ENCODE peak calls at places on chromosomes 13 and 19, in six cellular contexts. One of them, this sample, is unnamed.

GRCh38 chr19:7410946-7411345 is 62.2 kb downstream of the ARHGEF18 start:
- DNase-seq in EL: no peak
- DNase-seq in left ventricle myocardium superior: no peak
- DNase-seq in BE2C: no peak
- DNase-seq in putamen: no peak
- DNase-seq in cardiac fibroblast: no peak
- DNase-seq in this sample: no peak

GRCh38 chr13:37640499-37640898 is 41.9 kb upstream of the POSTN start:
- DNase-seq in EL: peak; percentile 75
- DNase-seq in left ventricle myocardium superior: no peak
- DNase-seq in BE2C: no peak
- DNase-seq in putamen: peak; percentile 7
- DNase-seq in cardiac fibroblast: peak; percentile 90
- DNase-seq in this sample: no peak

GRCh38 chr19:31285744-31286143 is 63.5 kb downstream of the TSHZ3 start:
- DNase-seq in EL: peak; percentile 6
- DNase-seq in left ventricle myocardium superior: no peak
- DNase-seq in BE2C: no peak
- DNase-seq in putamen: no peak
- DNase-seq in cardiac fibroblast: peak; percentile 60
- DNase-seq in this sample: no peak

GRCh38 chr13:28384789-28385188 is 110.1 kb downstream of the FLT1 start:
- DNase-seq in EL: no peak
- DNase-seq in left ventricle myocardium superior: no peak
- DNase-seq in BE2C: no peak
- DNase-seq in putamen: no peak
- DNase-seq in cardiac fibroblast: no peak
- DNase-seq in this sample: no peak

GRCh38 chr13:98927954-98928927 is 49.6 kb downstream of the DOCK9 start:
- DNase-seq in EL: peak; percentile 39
- DNase-seq in left ventricle myocardium superior: no peak
- DNase-seq in BE2C: no peak
- DNase-seq in putamen: no peak
- DNase-seq in cardiac fibroblast: peak; percentile 93
- DNase-seq in this sample: no peak

GRCh38 chr13:50915562-50915961 is 6.0 kb downstream of the RNASEH2B start:
- DNase-seq in EL: no peak
- DNase-seq in left ventricle myocardium superior: no peak
- DNase-seq in BE2C: no peak
- DNase-seq in putamen: no peak
- DNase-seq in cardiac fibroblast: no peak
- DNase-seq in this sample: no peak

GRCh38 chr13:83531022-83531421 is 351.3 kb downstream of the SLITRK1 start:
- DNase-seq in EL: no peak
- DNase-seq in left ventricle myocardium superior: no peak
- DNase-seq in BE2C: no peak
- DNase-seq in putamen: no peak
- DNase-seq in cardiac fibroblast: no peak
- DNase-seq in this sample: no peak

GRCh38 chr19:46298477-46299003 is 1.7 kb downstream of the HIF3A start:
- DNase-seq in EL: no peak
- DNase-seq in left ventricle myocardium superior: no peak
- DNase-seq in BE2C: no peak
- DNase-seq in putamen: peak; percentile 46
- DNase-seq in cardiac fibroblast: no peak
- DNase-seq in this sample: no peak

GRCh38 chr19:53977991-53978731 is 13.3 kb upstream of the CACNG6 start:
- DNase-seq in EL: peak; percentile 86
- DNase-seq in left ventricle myocardium superior: peak; percentile 59
- DNase-seq in BE2C: no peak
- DNase-seq in putamen: peak; percentile 86
- DNase-seq in cardiac fibroblast: peak; percentile 97
- DNase-seq in this sample: peak; percentile 96

GRCh38 chr13:33140161-33140560 is 123.9 kb downstream of the KL start:
- DNase-seq in EL: no peak
- DNase-seq in left ventricle myocardium superior: no peak
- DNase-seq in BE2C: no peak
- DNase-seq in putamen: no peak
- DNase-seq in cardiac fibroblast: no peak
- DNase-seq in this sample: no peak

GRCh38 chr19:516884-517424 is 9.7 kb downstream of the TPGS1 start:
- DNase-seq in EL: no peak
- DNase-seq in left ventricle myocardium superior: no peak
- DNase-seq in BE2C: no peak
- DNase-seq in putamen: no peak
- DNase-seq in cardiac fibroblast: no peak
- DNase-seq in this sample: no peak

GRCh38 chr19:29772696-29773095 is 39.1 kb upstream of the CCNE1 start:
- DNase-seq in EL: no peak
- DNase-seq in left ventricle myocardium superior: no peak
- DNase-seq in BE2C: no peak
- DNase-seq in putamen: no peak
- DNase-seq in cardiac fibroblast: no peak
- DNase-seq in this sample: no peak

GRCh38 chr13:41827507-41828213 is 133.2 kb downstream of the VWA8 start:
- DNase-seq in EL: peak; percentile 95
- DNase-seq in left ventricle myocardium superior: no peak
- DNase-seq in BE2C: no peak
- DNase-seq in putamen: no peak
- DNase-seq in cardiac fibroblast: peak; percentile 90
- DNase-seq in this sample: no peak

GRCh38 chr13:76991432-76991795 is 467 bp upstream of the CLN5 start:
- DNase-seq in EL: peak; percentile 1
- DNase-seq in left ventricle myocardium superior: no peak
- DNase-seq in BE2C: no peak
- DNase-seq in putamen: no peak
- DNase-seq in cardiac fibroblast: no peak
- DNase-seq in this sample: no peak

GRCh38 chr19:17967258-17968051 is 548 bp downstream of the KCNN1 start:
- DNase-seq in EL: no peak
- DNase-seq in left ventricle myocardium superior: no peak
- DNase-seq in BE2C: peak; percentile 60
- DNase-seq in putamen: no peak
- DNase-seq in cardiac fibroblast: no peak
- DNase-seq in this sample: peak; percentile 78

GRCh38 chr19:5832049-5832448 is 7.5 kb downstream of the FUT6 start:
- DNase-seq in EL: no peak
- DNase-seq in left ventricle myocardium superior: no peak
- DNase-seq in BE2C: no peak
- DNase-seq in putamen: no peak
- DNase-seq in cardiac fibroblast: no peak
- DNase-seq in this sample: no peak

GRCh38 chr19:34317311-34317927 is 47.6 kb upstream of the GPI start:
- DNase-seq in EL: peak; percentile 29
- DNase-seq in left ventricle myocardium superior: no peak
- DNase-seq in BE2C: no peak
- DNase-seq in putamen: no peak
- DNase-seq in cardiac fibroblast: no peak
- DNase-seq in this sample: no peak

GRCh38 chr19:54959840-54960239 is 6.3 kb upstream of the NLRP2 start:
- DNase-seq in EL: no peak
- DNase-seq in left ventricle myocardium superior: no peak
- DNase-seq in BE2C: no peak
- DNase-seq in putamen: no peak
- DNase-seq in cardiac fibroblast: no peak
- DNase-seq in this sample: no peak

GRCh38 chr19:33431986-33432385 is 58.5 kb downstream of the CEBPG start:
- DNase-seq in EL: no peak
- DNase-seq in left ventricle myocardium superior: no peak
- DNase-seq in BE2C: no peak
- DNase-seq in putamen: no peak
- DNase-seq in cardiac fibroblast: no peak
- DNase-seq in this sample: peak; percentile 9

GRCh38 chr13:72537400-72537780 is 190.0 kb downstream of the MZT1 start:
- DNase-seq in EL: no peak
- DNase-seq in left ventricle myocardium superior: no peak
- DNase-seq in BE2C: no peak
- DNase-seq in putamen: no peak
- DNase-seq in cardiac fibroblast: no peak
- DNase-seq in this sample: no peak

GRCh38 chr13:97549201-97549600 is 115.2 kb downstream of the RAP2A start:
- DNase-seq in EL: no peak
- DNase-seq in left ventricle myocardium superior: no peak
- DNase-seq in BE2C: no peak
- DNase-seq in putamen: no peak
- DNase-seq in cardiac fibroblast: no peak
- DNase-seq in this sample: no peak

GRCh38 chr19:51811344-51811743 is 16.4 kb downstream of the FPR3 start:
- DNase-seq in EL: no peak
- DNase-seq in left ventricle myocardium superior: peak; percentile 41
- DNase-seq in BE2C: no peak
- DNase-seq in putamen: peak; percentile 40
- DNase-seq in cardiac fibroblast: no peak
- DNase-seq in this sample: no peak

GRCh38 chr19:18701250-18701608 is 17.7 kb downstream of the CRTC1 start:
- DNase-seq in EL: no peak
- DNase-seq in left ventricle myocardium superior: no peak
- DNase-seq in BE2C: no peak
- DNase-seq in putamen: no peak
- DNase-seq in cardiac fibroblast: no peak
- DNase-seq in this sample: no peak

GRCh38 chr19:33818426-33818825 is 21.8 kb downstream of the KCTD15 start:
- DNase-seq in EL: no peak
- DNase-seq in left ventricle myocardium superior: no peak
- DNase-seq in BE2C: no peak
- DNase-seq in putamen: no peak
- DNase-seq in cardiac fibroblast: no peak
- DNase-seq in this sample: no peak

GRCh38 chr19:45098521-45099464 is 5.8 kb downstream of the PPP1R37 start:
- DNase-seq in EL: no peak
- DNase-seq in left ventricle myocardium superior: peak; percentile 49
- DNase-seq in BE2C: peak; percentile 58
- DNase-seq in putamen: peak; percentile 83
- DNase-seq in cardiac fibroblast: peak; percentile 71
- DNase-seq in this sample: no peak

GRCh38 chr19:5903054-5903501 is 512 bp downstream of the NDUFA11 start:
- DNase-seq in EL: peak; percentile 73
- DNase-seq in left ventricle myocardium superior: no peak
- DNase-seq in BE2C: no peak
- DNase-seq in putamen: no peak
- DNase-seq in cardiac fibroblast: peak; percentile 53
- DNase-seq in this sample: no peak